ENCODE peak calls at places on chromosomes 13 and 19, in seven cellular contexts. One of them, this sample, is unnamed.
A peak's percentile ranks its signal among the peaks of the same experiment; 100 is the strongest.

GRCh38 chr19:4487572-4487971 is 15.5 kb downstream of the HDGFL2 start:
- DNase-seq in heart right ventricle: no peak
- DNase-seq in GM12878: no peak
- DNase-seq in NT2/D1: no peak
- DNase-seq in heart left ventricle: no peak
- DNase-seq in mesenchymal stem cell: no peak
- DNase-seq in SK-N-SH: peak; percentile 6
- DNase-seq in this sample: no peak

GRCh38 chr13:30446122-30446500 is 19.6 kb downstream of the HMGB1 start:
- DNase-seq in mesenchymal stem cell: no peak
- DNase-seq in GM12878: no peak
- DNase-seq in NT2/D1: no peak
- DNase-seq in SK-N-SH: no peak
- DNase-seq in heart right ventricle: no peak
- DNase-seq in heart left ventricle: no peak
- DNase-seq in this sample: no peak

GRCh38 chr19:6014551-6015135 is 36.7 kb upstream of the RANBP3 start:
- DNase-seq in NT2/D1: no peak
- DNase-seq in heart right ventricle: no peak
- DNase-seq in SK-N-SH: peak; percentile 20
- DNase-seq in heart left ventricle: no peak
- DNase-seq in mesenchymal stem cell: no peak
- DNase-seq in GM12878: no peak
- DNase-seq in this sample: peak; percentile 34

GRCh38 chr19:17719730-17720486 is 628 bp downstream of the MAP1S start:
- DNase-seq in SK-N-SH: peak; percentile 79
- DNase-seq in heart left ventricle: peak; percentile 64
- DNase-seq in NT2/D1: no peak
- DNase-seq in GM12878: no peak
- DNase-seq in mesenchymal stem cell: no peak
- DNase-seq in heart right ventricle: no peak
- DNase-seq in this sample: no peak

GRCh38 chr13:98228661-98229349 is 51.7 kb upstream of the RNF113B start:
- DNase-seq in mesenchymal stem cell: peak; percentile 24
- DNase-seq in NT2/D1: no peak
- DNase-seq in SK-N-SH: no peak
- DNase-seq in heart right ventricle: no peak
- DNase-seq in GM12878: no peak
- DNase-seq in heart left ventricle: no peak
- DNase-seq in this sample: no peak

GRCh38 chr13:30463820-30464495 is 1.8 kb downstream of the HMGB1 start:
- DNase-seq in GM12878: no peak
- DNase-seq in mesenchymal stem cell: peak; percentile 79
- DNase-seq in heart right ventricle: peak; percentile 58
- DNase-seq in heart left ventricle: peak; percentile 80
- DNase-seq in NT2/D1: no peak
- DNase-seq in SK-N-SH: no peak
- DNase-seq in this sample: peak; percentile 79

GRCh38 chr19:17448190-17448967 is at the start of gene TMEM221:
- DNase-seq in NT2/D1: no peak
- DNase-seq in heart left ventricle: peak; percentile 77
- DNase-seq in SK-N-SH: peak; percentile 86
- DNase-seq in heart right ventricle: peak; percentile 42
- DNase-seq in mesenchymal stem cell: peak; percentile 44
- DNase-seq in GM12878: no peak
- DNase-seq in this sample: peak; percentile 78

GRCh38 chr13:80168089-80168850 is 172.7 kb downstream of the SPRY2 start:
- DNase-seq in heart left ventricle: no peak
- DNase-seq in mesenchymal stem cell: peak; percentile 46
- DNase-seq in SK-N-SH: no peak
- DNase-seq in GM12878: no peak
- DNase-seq in NT2/D1: no peak
- DNase-seq in heart right ventricle: no peak
- DNase-seq in this sample: no peak

GRCh38 chr13:74105871-74106270 is 28.3 kb downstream of the KLF12 start:
- DNase-seq in SK-N-SH: no peak
- DNase-seq in mesenchymal stem cell: no peak
- DNase-seq in GM12878: no peak
- DNase-seq in heart right ventricle: no peak
- DNase-seq in heart left ventricle: no peak
- DNase-seq in NT2/D1: no peak
- DNase-seq in this sample: no peak

DNA sequence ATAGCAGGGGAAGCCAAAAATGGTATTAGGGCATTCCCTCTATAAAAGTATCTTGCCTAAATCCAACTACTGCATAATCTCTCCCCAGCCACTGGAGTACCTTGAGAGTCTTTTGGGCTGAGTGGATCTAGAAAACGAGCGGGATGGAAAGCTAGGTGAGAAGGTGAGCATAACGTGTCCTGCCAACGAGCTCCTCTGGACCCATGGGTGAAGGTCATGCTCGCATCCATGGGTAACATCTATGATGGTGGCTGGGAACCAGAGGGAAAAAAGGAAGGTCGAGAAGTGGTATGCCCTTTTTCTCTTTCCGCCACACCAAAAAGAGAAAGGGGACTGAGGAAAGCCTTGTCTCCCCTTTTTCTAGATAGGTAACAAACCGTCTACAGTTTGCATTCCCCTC is 63.0 kb downstream of the ZNF208 start:
- DNase-seq in NT2/D1: peak; percentile 9
- DNase-seq in heart left ventricle: no peak
- DNase-seq in heart right ventricle: no peak
- DNase-seq in SK-N-SH: peak; percentile 2
- DNase-seq in mesenchymal stem cell: no peak
- DNase-seq in GM12878: no peak
- DNase-seq in this sample: no peak
- H3K9me3 ChIP-seq in NT2/D1: peaks cover 87% of the 10 kb centered on the region
- H3K9me3 ChIP-seq in heart left ventricle: peaks cover 18% of the 10 kb centered on the region
- H3K9me3 ChIP-seq in heart right ventricle: peaks cover 100% of the 10 kb centered on the region
- H3K9me3 ChIP-seq in SK-N-SH: peaks cover 3% of the 10 kb centered on the region
- H3K9me3 ChIP-seq in mesenchymal stem cell: peaks cover 80% of the 10 kb centered on the region
- H3K9me3 ChIP-seq in GM12878: no peaks in the 10 kb centered on the region
- H3K9me3 ChIP-seq in this sample: peaks cover 35% of the 10 kb centered on the region

GRCh38 chr19:43914051-43914450 is 21.0 kb downstream of the ZNF45 start:
- DNase-seq in mesenchymal stem cell: no peak
- DNase-seq in heart right ventricle: no peak
- DNase-seq in SK-N-SH: no peak
- DNase-seq in GM12878: no peak
- DNase-seq in NT2/D1: no peak
- DNase-seq in heart left ventricle: no peak
- DNase-seq in this sample: no peak

GRCh38 chr19:43908659-43909058 is 26.4 kb downstream of the ZNF45 start:
- DNase-seq in GM12878: no peak
- DNase-seq in SK-N-SH: no peak
- DNase-seq in heart right ventricle: no peak
- DNase-seq in NT2/D1: no peak
- DNase-seq in mesenchymal stem cell: no peak
- DNase-seq in heart left ventricle: no peak
- DNase-seq in this sample: no peak

GRCh38 chr19:43910884-43911283 is 24.2 kb downstream of the ZNF45 start:
- DNase-seq in heart right ventricle: no peak
- DNase-seq in SK-N-SH: no peak
- DNase-seq in NT2/D1: no peak
- DNase-seq in mesenchymal stem cell: no peak
- DNase-seq in heart left ventricle: no peak
- DNase-seq in GM12878: no peak
- DNase-seq in this sample: no peak

GRCh38 chr19:43913383-43913782 is 21.7 kb downstream of the ZNF45 start:
- DNase-seq in SK-N-SH: no peak
- DNase-seq in GM12878: no peak
- DNase-seq in mesenchymal stem cell: no peak
- DNase-seq in heart right ventricle: no peak
- DNase-seq in NT2/D1: no peak
- DNase-seq in heart left ventricle: no peak
- DNase-seq in this sample: no peak
- H3K9me3 ChIP-seq in SK-N-SH: peaks cover 29% of the 10 kb centered on the region
- H3K9me3 ChIP-seq in GM12878: peaks cover 29% of the 10 kb centered on the region
- H3K9me3 ChIP-seq in mesenchymal stem cell: peaks cover 99% of the 10 kb centered on the region
- H3K9me3 ChIP-seq in heart right ventricle: peaks cover 100% of the 10 kb centered on the region
- H3K9me3 ChIP-seq in NT2/D1: peaks cover 61% of the 10 kb centered on the region
- H3K9me3 ChIP-seq in heart left ventricle: peaks cover 23% of the 10 kb centered on the region
- H3K9me3 ChIP-seq in this sample: peaks cover 100% of the 10 kb centered on the region

GRCh38 chr19:2866495-2867024 is 575 bp upstream of the ZNF556 start:
- DNase-seq in mesenchymal stem cell: no peak
- DNase-seq in heart left ventricle: no peak
- DNase-seq in NT2/D1: no peak
- DNase-seq in heart right ventricle: no peak
- DNase-seq in GM12878: no peak
- DNase-seq in SK-N-SH: no peak
- DNase-seq in this sample: no peak
- H3K9me3 ChIP-seq in mesenchymal stem cell: peaks cover 11% of the 10 kb centered on the region
- H3K9me3 ChIP-seq in heart left ventricle: no peaks in the 10 kb centered on the region
- H3K9me3 ChIP-seq in NT2/D1: peaks cover 16% of the 10 kb centered on the region
- H3K9me3 ChIP-seq in heart right ventricle: no peaks in the 10 kb centered on the region
- H3K9me3 ChIP-seq in GM12878: no peaks in the 10 kb centered on the region
- H3K9me3 ChIP-seq in SK-N-SH: no peaks in the 10 kb centered on the region
- H3K9me3 ChIP-seq in this sample: no peaks in the 10 kb centered on the region

GRCh38 chr19:37484406-37485115 is 15.4 kb downstream of the ZNF570 start:
- DNase-seq in mesenchymal stem cell: peak; percentile 8
- DNase-seq in heart left ventricle: no peak
- DNase-seq in SK-N-SH: no peak
- DNase-seq in heart right ventricle: no peak
- DNase-seq in GM12878: no peak
- DNase-seq in NT2/D1: no peak
- DNase-seq in this sample: no peak
- H3K9me3 ChIP-seq in mesenchymal stem cell: peaks cover 98% of the 10 kb centered on the region
- H3K9me3 ChIP-seq in heart left ventricle: peaks cover 59% of the 10 kb centered on the region
- H3K9me3 ChIP-seq in SK-N-SH: peaks cover 59% of the 10 kb centered on the region
- H3K9me3 ChIP-seq in heart right ventricle: peaks cover 100% of the 10 kb centered on the region
- H3K9me3 ChIP-seq in GM12878: peaks cover 26% of the 10 kb centered on the region
- H3K9me3 ChIP-seq in NT2/D1: peaks cover 82% of the 10 kb centered on the region
- H3K9me3 ChIP-seq in this sample: peaks cover 97% of the 10 kb centered on the region

DNA sequence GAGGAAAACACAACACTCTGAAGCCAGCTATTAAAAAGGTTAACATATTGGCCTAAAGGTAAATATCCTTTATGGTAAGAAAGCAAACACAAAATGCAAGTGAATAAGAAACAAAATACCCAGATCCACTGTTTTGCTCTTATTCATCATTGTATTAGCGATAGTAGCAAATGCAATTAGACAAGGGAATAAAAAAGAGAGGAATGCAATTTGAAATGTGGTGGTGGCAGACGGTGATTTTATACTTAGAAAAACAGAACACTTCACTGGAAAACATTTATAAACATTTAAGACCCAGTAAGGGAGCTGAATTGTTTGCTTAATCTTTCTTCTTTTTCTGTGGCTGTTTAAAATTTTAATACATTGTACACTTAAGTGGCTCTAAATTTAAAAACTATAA is 17.2 kb upstream of the CYP4F2 start:
- DNase-seq in heart right ventricle: no peak
- DNase-seq in GM12878: no peak
- DNase-seq in NT2/D1: no peak
- DNase-seq in heart left ventricle: no peak
- DNase-seq in SK-N-SH: no peak
- DNase-seq in mesenchymal stem cell: no peak
- DNase-seq in this sample: no peak
- H3K9me3 ChIP-seq in heart right ventricle: peaks cover 25% of the 10 kb centered on the region
- H3K9me3 ChIP-seq in GM12878: no peaks in the 10 kb centered on the region
- H3K9me3 ChIP-seq in NT2/D1: peaks cover 17% of the 10 kb centered on the region
- H3K9me3 ChIP-seq in heart left ventricle: no peaks in the 10 kb centered on the region
- H3K9me3 ChIP-seq in SK-N-SH: no peaks in the 10 kb centered on the region
- H3K9me3 ChIP-seq in mesenchymal stem cell: peaks cover 10% of the 10 kb centered on the region
- H3K9me3 ChIP-seq in this sample: peaks cover 12% of the 10 kb centered on the region

This sample was measured in psoas muscle.